ENCODE peak calls at places on chromosomes 12 and 14, in eight cellular contexts. V is epithelial cell of prostate; O is AG08396; I is CD4-positive, alpha-beta T cell; T is astrocyte of the cerebellum; Z is transverse colon; E is activated CD8-positive, alpha-beta memory T cell treated with anti-CD3 and anti-CD28 coated beads for 4 hours; W is NCI-H2029. H is an unnamed sample.

GRCh38 chr12:29110506-29111442 is 38.3 kb upstream of the FAR2 start:
- DNase-seq in Z (no peak), O (no peak), T (no peak), E (no peak), I (no peak), W (no peak), V (no peak), H (no peak)

GRCh38 chr12:57927086-57927485 is 14.3 kb upstream of the ATP23 start:
- DNase-seq in T (no peak), Z (no peak), E (no peak), I (no peak), W (no peak), V (no peak), O (no peak), H (no peak)

GRCh38 chr12:108825205-108825950 is 32.0 kb downstream of the SSH1 start:
- DNase-seq in W (no peak), T (no peak), I (no peak), O (no peak), V (no peak), E (no peak), Z (no peak), H (no peak)

GRCh38 chr12:120690978-120691377 is 4.0 kb downstream of the MLEC start:
- DNase-seq in T (no peak), W (no peak), E (no peak), V (no peak), Z (no peak), O (no peak), I (no peak), H (no peak)

GRCh38 chr14:105142651-105143450 is 25.7 kb downstream of the JAG2 start:
- DNase-seq in Z (peak), I (no peak), T (no peak), O (no peak), V (no peak), W (no peak), E (no peak), H (no peak)

GRCh38 chr12:13154851-13155250 is 41.7 kb upstream of the EMP1 start:
- DNase-seq in I (no peak), W (no peak), T (no peak), E (no peak), V (no peak), Z (no peak), O (no peak), H (no peak)

GRCh38 chr12:111451649-111452129 is 46.0 kb downstream of the SH2B3 start:
- DNase-seq in I (no peak), E (no peak), O (peak), Z (no peak), V (no peak), T (no peak), W (peak), H (no peak)

GRCh38 chr12:114440450-114441383 is 34.8 kb upstream of the TBX5 start:
- DNase-seq in I (no peak), Z (no peak), T (no peak), E (no peak), O (no peak), V (no peak), W (no peak), H (no peak)

GRCh38 chr14:99326041-99326710 is 54.2 kb upstream of the BCL11B start:
- DNase-seq in I (no peak), Z (no peak), T (no peak), E (no peak), W (no peak), O (no peak), V (no peak), H (no peak)

GRCh38 chr12:110861729-110862128 is 14.9 kb downstream of the CCDC63 start:
- DNase-seq in Z (no peak), O (no peak), W (no peak), T (no peak), V (no peak), E (no peak), I (no peak), H (no peak)

GRCh38 chr12:121214855-121215745 is 5.2 kb downstream of the P2RX4 start:
- DNase-seq in T (peak), I (no peak), E (no peak), W (no peak), V (peak), Z (no peak), O (peak), H (peak)

GRCh38 chr14:91737619-91738018 is 5.7 kb upstream of the CATSPERB start:
- DNase-seq in V (no peak), E (no peak), T (no peak), W (no peak), Z (no peak), I (no peak), O (no peak), H (no peak)

GRCh38 chr14:22375321-22375930 is 213.6 kb downstream of the DAD1 start:
- DNase-seq in Z (no peak), O (no peak), I (no peak), V (no peak), E (no peak), T (no peak), W (peak), H (no peak)

GRCh38 chr14:24293525-24293924 is 6.1 kb downstream of the DHRS1 start:
- DNase-seq in E (no peak), W (no peak), Z (no peak), V (no peak), I (no peak), T (no peak), O (no peak), H (no peak)

GRCh38 chr12:121804417-121805111 is 755 bp downstream of the SETD1B start:
- DNase-seq in O (no peak), T (no peak), I (peak), V (no peak), E (no peak), W (no peak), Z (no peak), H (no peak)

GRCh38 chr12:5965950-5966383 is 20.9 kb upstream of the ANO2 start:
- DNase-seq in I (peak), T (no peak), W (peak), Z (peak), V (no peak), O (peak), E (no peak), H (no peak)

GRCh38 chr12:2944401-2945047 is 14.7 kb upstream of the TEAD4 start:
- DNase-seq in E (peak), V (no peak), Z (peak), O (no peak), T (no peak), I (peak), W (peak), H (no peak)

GRCh38 chr12:53928054-53928879 is 10.4 kb upstream of the HOXC13 start:
- DNase-seq in T (no peak), E (no peak), O (no peak), V (no peak), W (no peak), I (no peak), Z (no peak), H (no peak)

GRCh38 chr14:104383088-104383805 is 196.3 kb upstream of the C14orf180 start:
- DNase-seq in E (no peak), V (no peak), O (no peak), Z (no peak), T (no peak), I (no peak), W (no peak), H (no peak)

GRCh38 chr14:59161571-59162175 is 26.8 kb upstream of the DAAM1 start:
- DNase-seq in I (no peak), T (peak), O (peak), Z (no peak), W (no peak), V (no peak), E (no peak), H (no peak)

GRCh38 chr12:119178544-119179334 is at the start of gene HSPB8:
- DNase-seq in I (no peak), V (no peak), E (no peak), O (peak), Z (peak), T (peak), W (peak), H (peak)

GRCh38 chr14:93720076-93720815 is 68.0 kb downstream of the PRIMA1 start:
- DNase-seq in V (no peak), W (no peak), T (no peak), Z (no peak), I (no peak), E (no peak), O (no peak), H (no peak)

GRCh38 chr14:20630340-20631022 is 11.0 kb downstream of the OR6S1 start:
- DNase-seq in E (no peak), T (no peak), I (no peak), V (no peak), Z (peak), W (no peak), O (no peak), H (no peak)

GRCh38 chr14:35287481-35288013 is 4.6 kb upstream of the PSMA6 start:
- DNase-seq in I (no peak), W (no peak), E (no peak), T (no peak), Z (peak), V (no peak), O (no peak), H (no peak)

GRCh38 chr12:47277972-47278448 is 198.3 kb upstream of the AMIGO2 start:
- DNase-seq in Z (no peak), V (peak), I (no peak), T (peak), W (no peak), E (no peak), O (peak), H (peak)

GRCh38 chr14:102591372-102591943 is 991 bp upstream of the RCOR1 start:
- DNase-seq in W (no peak), E (no peak), I (peak), V (no peak), Z (peak), T (no peak), O (peak), H (no peak)

GRCh38 chr12:30197392-30198047 is 413.8 kb upstream of the TMTC1 start:
- DNase-seq in O (no peak), Z (no peak), W (peak), E (no peak), I (no peak), V (peak), T (peak), H (no peak)

GRCh38 chr12:57235012-57235727 is 5.7 kb downstream of the SHMT2 start:
- DNase-seq in T (no peak), V (no peak), Z (no peak), I (no peak), W (peak), O (peak), E (no peak), H (no peak)

GRCh38 chr12:29374913-29375312 is 6.1 kb downstream of the ERGIC2 start:
- DNase-seq in O (no peak), V (no peak), E (no peak), W (no peak), T (no peak), I (no peak), Z (no peak), H (no peak)

GRCh38 chr12:30044206-30044605 is 260.5 kb upstream of the TMTC1 start:
- DNase-seq in T (no peak), O (no peak), Z (no peak), V (no peak), E (no peak), W (no peak), I (no peak), H (no peak)

GRCh38 chr14:92589213-92589852 is 75.8 kb downstream of the RIN3 start:
- DNase-seq in I (no peak), Z (no peak), W (no peak), O (peak), E (no peak), T (peak), V (no peak), H (no peak)

GRCh38 chr12:48191096-48191495 is 7.7 kb downstream of the CCDC184 start:
- DNase-seq in E (no peak), O (no peak), I (no peak), T (no peak), Z (no peak), V (no peak), W (no peak), H (no peak)

H was measured in AG09319.